ENCODE peak calls at places on chromosomes 3 and 15, in ten cellular contexts. G, D, N, A, P, W, Z, T, S and F are unnamed samples.

GRCh38 chr3:195522254-195523023 is 20.7 kb downstream of the PPP1R2 start:
- DNase-seq in G (peak; percentile 51), D (no peak), N (no peak), A (no peak), P (no peak), W (no peak), Z (no peak), T (no peak), S (no peak), F (no peak)

GRCh38 chr3:55488398-55489055 is 1.4 kb upstream of the WNT5A start:
- DNase-seq in G (peak; percentile 15), D (peak; percentile 83), N (peak; percentile 86), A (peak; percentile 55), P (no peak), W (no peak), Z (peak; percentile 71), T (no peak), S (no peak), F (peak; percentile 58)

GRCh38 chr15:89673162-89673506 is 6.0 kb downstream of the PLIN1 start:
- DNase-seq in G (peak; percentile 74), D (no peak), N (no peak), A (no peak), P (peak; percentile 12), W (peak; percentile 86), Z (no peak), T (no peak), S (no peak), F (no peak)

GRCh38 chr3:38335263-38335662 is 11.3 kb upstream of the XYLB start:
- DNase-seq in G (no peak), D (no peak), N (no peak), A (no peak), P (no peak), W (no peak), Z (no peak), T (no peak), S (no peak), F (no peak)

GRCh38 chr3:122092460-122093165 is 37.5 kb downstream of the CD86 start:
- DNase-seq in G (peak; percentile 24), D (no peak), N (peak; percentile 23), A (no peak), P (peak; percentile 10), W (peak; percentile 36), Z (peak; percentile 54), T (no peak), S (peak; percentile 9), F (no peak)

GRCh38 chr15:78372880-78373279 is 32.7 kb downstream of the CRABP1 start:
- DNase-seq in G (no peak), D (no peak), N (no peak), A (no peak), P (peak; percentile 21), W (no peak), Z (peak; percentile 88), T (no peak), S (no peak), F (no peak)

GRCh38 chr15:34109775-34110663 is 8.1 kb downstream of the PGBD4 start:
- DNase-seq in G (peak; percentile 36), D (no peak), N (peak; percentile 33), A (no peak), P (peak; percentile 29), W (peak; percentile 15), Z (no peak), T (no peak), S (no peak), F (no peak)

GRCh38 chr15:92719024-92719423 is 63.4 kb upstream of the FAM174B start:
- DNase-seq in G (no peak), D (no peak), N (no peak), A (no peak), P (no peak), W (no peak), Z (no peak), T (no peak), S (no peak), F (no peak)

GRCh38 chr3:156617145-156617544 is 57.2 kb upstream of the TIPARP start:
- DNase-seq in G (no peak), D (no peak), N (peak; percentile 33), A (no peak), P (no peak), W (no peak), Z (no peak), T (no peak), S (no peak), F (no peak)

GRCh38 chr3:156617781-156618180 is 56.6 kb upstream of the TIPARP start:
- DNase-seq in G (no peak), D (no peak), N (no peak), A (no peak), P (no peak), W (no peak), Z (no peak), T (no peak), S (no peak), F (no peak)

GRCh38 chr3:156620260-156620659 is 54.1 kb upstream of the TIPARP start:
- DNase-seq in G (peak; percentile 46), D (no peak), N (peak; percentile 48), A (no peak), P (no peak), W (peak; percentile 19), Z (no peak), T (no peak), S (no peak), F (no peak)

GRCh38 chr3:156620901-156621300 is 53.5 kb upstream of the TIPARP start:
- DNase-seq in G (no peak), D (no peak), N (peak; percentile 40), A (no peak), P (no peak), W (no peak), Z (no peak), T (no peak), S (no peak), F (no peak)

DNA sequence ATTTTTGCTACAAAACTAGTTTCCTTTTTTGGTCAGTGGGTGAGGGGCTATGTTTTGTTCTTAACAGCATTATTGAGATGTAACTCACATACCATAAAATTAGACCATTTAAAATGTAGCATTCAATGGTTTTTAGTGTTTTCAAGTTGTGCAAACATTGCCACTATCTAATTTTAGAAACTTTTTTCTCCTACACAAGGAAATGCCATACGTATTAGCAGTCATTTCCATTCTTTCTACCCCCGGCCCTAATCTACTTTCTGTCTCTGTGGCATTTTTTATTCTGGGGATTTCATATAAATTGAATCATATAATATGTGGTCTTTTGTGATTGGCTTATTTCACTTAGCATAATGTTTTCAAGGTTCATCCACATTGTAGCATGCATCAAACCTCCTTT is 55.0 kb upstream of the TIPARP start:
- DNase-seq in G (no peak), D (no peak), N (peak; percentile 49), A (no peak), P (no peak), W (no peak), Z (no peak), T (no peak), S (no peak), F (no peak)
- H3K4me1 ChIP-seq in G (peaks cover 6% of the 10 kb centered on the region), D (peaks cover 3% of the 10 kb centered on the region), N (peaks cover 5% of the 10 kb centered on the region), A (no peaks in the 10 kb centered on the region), P (peaks cover 29% of the 10 kb centered on the region), W (peaks cover 5% of the 10 kb centered on the region), Z (no peaks in the 10 kb centered on the region), T (peaks cover 9% of the 10 kb centered on the region), S (no peaks in the 10 kb centered on the region), F (peaks cover 5% of the 10 kb centered on the region)

DNA sequence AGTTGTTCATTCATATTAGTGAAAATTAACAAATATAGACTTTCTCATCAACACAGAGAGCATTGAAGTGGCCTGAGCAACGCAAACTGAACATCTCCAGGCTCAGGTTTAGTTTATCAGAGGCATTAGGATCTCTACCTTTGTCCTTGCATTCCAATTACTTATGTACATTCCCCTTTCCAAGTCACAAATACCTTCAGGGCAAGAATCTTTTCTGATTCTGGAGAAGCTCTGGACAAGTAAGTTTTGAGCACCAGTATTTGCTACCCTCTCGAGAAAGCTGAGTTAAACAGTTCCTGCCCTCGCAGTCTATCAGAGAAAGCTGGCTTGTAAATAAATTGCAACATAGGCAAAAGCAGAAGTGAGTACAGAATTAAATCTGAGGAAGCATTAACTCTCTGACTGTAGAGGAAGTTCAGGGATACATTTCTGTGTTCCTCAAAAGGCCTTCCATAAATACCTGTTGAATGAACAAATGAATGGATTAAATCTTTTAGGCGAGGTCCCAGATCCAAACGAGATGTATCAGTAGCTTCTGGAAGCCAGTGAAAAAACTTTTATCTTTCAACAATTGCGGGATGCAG is 1.2 kb downstream of the OSBPL11 start:
- DNase-seq in G (no peak), D (no peak), N (no peak), A (no peak), P (no peak), W (no peak), Z (no peak), T (no peak), S (no peak), F (no peak)
- H3K4me1 ChIP-seq in G (peaks cover 8% of the 10 kb centered on the region), D (peaks cover 54% of the 10 kb centered on the region), N (peaks cover 3% of the 10 kb centered on the region), A (no peaks in the 10 kb centered on the region), P (peaks cover 23% of the 10 kb centered on the region), W (peaks cover 12% of the 10 kb centered on the region), Z (no peaks in the 10 kb centered on the region), T (peaks cover 38% of the 10 kb centered on the region), S (peaks cover 23% of the 10 kb centered on the region), F (peaks cover 41% of the 10 kb centered on the region)

GRCh38 chr3:8932507-8932906 is 30.8 kb downstream of the RAD18 start:
- DNase-seq in G (no peak), D (no peak), N (no peak), A (no peak), P (no peak), W (no peak), Z (no peak), T (no peak), S (no peak), F (no peak)

GRCh38 chr3:8942746-8943488 is 20.4 kb downstream of the RAD18 start:
- DNase-seq in G (no peak), D (no peak), N (no peak), A (no peak), P (no peak), W (no peak), Z (no peak), T (no peak), S (no peak), F (no peak)

GRCh38 chr3:8942115-8942514 is 21.2 kb downstream of the RAD18 start:
- DNase-seq in G (no peak), D (no peak), N (no peak), A (no peak), P (no peak), W (no peak), Z (no peak), T (no peak), S (no peak), F (no peak)

GRCh38 chr3:8938021-8938420 is 25.3 kb downstream of the RAD18 start:
- DNase-seq in G (peak; percentile 16), D (no peak), N (peak; percentile 57), A (no peak), P (peak; percentile 23), W (no peak), Z (no peak), T (no peak), S (no peak), F (no peak)

GRCh38 chr3:8937064-8938020 is 25.9 kb downstream of the RAD18 start:
- DNase-seq in G (no peak), D (no peak), N (peak; percentile 93), A (no peak), P (peak; percentile 10), W (no peak), Z (no peak), T (no peak), S (no peak), F (no peak)
- H3K4me1 ChIP-seq in G (no peaks in the 10 kb centered on the region), D (no peaks in the 10 kb centered on the region), N (peaks cover 7% of the 10 kb centered on the region), A (no peaks in the 10 kb centered on the region), P (peaks cover 24% of the 10 kb centered on the region), W (no peaks in the 10 kb centered on the region), Z (no peaks in the 10 kb centered on the region), T (peaks cover 6% of the 10 kb centered on the region), S (no peaks in the 10 kb centered on the region), F (no peaks in the 10 kb centered on the region)

GRCh38 chr3:53518495-53518981 is 24.1 kb downstream of the CACNA1D start:
- DNase-seq in G (no peak), D (no peak), N (no peak), A (no peak), P (no peak), W (no peak), Z (no peak), T (no peak), S (no peak), F (no peak)

GRCh38 chr3:53513556-53514190 is 19.3 kb downstream of the CACNA1D start:
- DNase-seq in G (no peak), D (no peak), N (no peak), A (no peak), P (peak; percentile 21), W (no peak), Z (no peak), T (no peak), S (no peak), F (no peak)

GRCh38 chr3:53519047-53519717 is 24.8 kb downstream of the CACNA1D start:
- DNase-seq in G (no peak), D (no peak), N (no peak), A (no peak), P (no peak), W (no peak), Z (no peak), T (no peak), S (no peak), F (no peak)

DNA sequence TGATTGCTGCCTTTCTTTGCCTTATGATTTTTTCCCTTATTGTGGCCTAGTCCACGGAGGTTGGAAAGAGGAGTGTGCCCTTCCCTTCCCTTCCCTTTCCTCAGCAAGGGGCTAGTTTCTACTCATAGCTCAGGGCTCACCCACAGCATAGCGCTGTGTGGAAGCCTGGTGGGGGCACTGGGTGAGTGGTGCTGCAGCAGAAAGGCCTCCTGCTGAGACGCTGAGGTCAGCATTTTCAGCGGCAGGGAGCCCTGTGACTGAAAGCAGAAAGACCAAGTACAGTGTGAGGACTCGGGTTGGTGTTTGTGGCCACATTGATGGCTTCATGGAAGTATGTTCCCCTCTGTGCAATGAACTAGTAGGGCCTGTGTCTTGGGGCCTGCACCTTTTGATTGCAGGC is 21.9 kb downstream of the CACNA1D start:
- DNase-seq in G (no peak), D (no peak), N (no peak), A (no peak), P (no peak), W (no peak), Z (no peak), T (no peak), S (no peak), F (no peak)
- H3K4me1 ChIP-seq in G (no peaks in the 10 kb centered on the region), D (no peaks in the 10 kb centered on the region), N (no peaks in the 10 kb centered on the region), A (no peaks in the 10 kb centered on the region), P (no peaks in the 10 kb centered on the region), W (no peaks in the 10 kb centered on the region), Z (no peaks in the 10 kb centered on the region), T (no peaks in the 10 kb centered on the region), S (no peaks in the 10 kb centered on the region), F (peaks cover 25% of the 10 kb centered on the region)